ENCODE peak calls at places on chromosomes 12 and 14, in seven cellular contexts. L is pancreas; F is lung; Z is CD8-positive, alpha-beta T cell; K is astrocyte of the spinal cord; B is A549; Q is mesothelial cell of epicardium. S is an unnamed sample.

GRCh38 chr14:23727566-23728335 is 91.6 kb downstream of the DHRS2 start:
- DNase-seq in L (no peak), F (no peak), Z (no peak), K (peak), B (peak), Q (no peak), S (no peak)

GRCh38 chr12:111313833-111314259 is 55.0 kb downstream of the PHETA1 start:
- DNase-seq in L (peak), F (peak), Z (peak), K (peak), B (peak), Q (peak), S (peak)

GRCh38 chr12:125125271-125125670 is 60.0 kb downstream of the AACS start:
- DNase-seq in L (no peak), F (no peak), Z (no peak), K (no peak), B (no peak), Q (no peak), S (no peak)

GRCh38 chr14:71554959-71555612 is 377.1 kb upstream of the RGS6 start:
- DNase-seq in L (no peak), F (no peak), Z (no peak), K (no peak), B (no peak), Q (no peak), S (no peak)

GRCh38 chr12:3552726-3553045 is 61.7 kb downstream of the PRMT8 start:
- DNase-seq in L (no peak), F (no peak), Z (no peak), K (no peak), B (no peak), Q (no peak), S (no peak)

GRCh38 chr12:25725874-25726273 is 172.8 kb upstream of the LMNTD1 start:
- DNase-seq in L (no peak), F (no peak), Z (no peak), K (peak), B (no peak), Q (no peak), S (no peak)

GRCh38 chr14:73170686-73171085 is 34.4 kb downstream of the PSEN1 start:
- DNase-seq in L (no peak), F (no peak), Z (no peak), K (no peak), B (no peak), Q (no peak), S (no peak)

GRCh38 chr14:21109377-21110260 is 8.8 kb downstream of the TMEM253 start:
- DNase-seq in L (no peak), F (no peak), Z (no peak), K (no peak), B (no peak), Q (no peak), S (no peak)

GRCh38 chr14:105856676-105857222 is 330.4 kb downstream of the TMEM121 start:
- DNase-seq in L (no peak), F (no peak), Z (no peak), K (no peak), B (no peak), Q (peak), S (no peak)

GRCh38 chr12:45518516-45519235 is 210.8 kb upstream of the ARID2 start:
- DNase-seq in L (no peak), F (no peak), Z (peak), K (no peak), B (no peak), Q (no peak), S (no peak)

DNA sequence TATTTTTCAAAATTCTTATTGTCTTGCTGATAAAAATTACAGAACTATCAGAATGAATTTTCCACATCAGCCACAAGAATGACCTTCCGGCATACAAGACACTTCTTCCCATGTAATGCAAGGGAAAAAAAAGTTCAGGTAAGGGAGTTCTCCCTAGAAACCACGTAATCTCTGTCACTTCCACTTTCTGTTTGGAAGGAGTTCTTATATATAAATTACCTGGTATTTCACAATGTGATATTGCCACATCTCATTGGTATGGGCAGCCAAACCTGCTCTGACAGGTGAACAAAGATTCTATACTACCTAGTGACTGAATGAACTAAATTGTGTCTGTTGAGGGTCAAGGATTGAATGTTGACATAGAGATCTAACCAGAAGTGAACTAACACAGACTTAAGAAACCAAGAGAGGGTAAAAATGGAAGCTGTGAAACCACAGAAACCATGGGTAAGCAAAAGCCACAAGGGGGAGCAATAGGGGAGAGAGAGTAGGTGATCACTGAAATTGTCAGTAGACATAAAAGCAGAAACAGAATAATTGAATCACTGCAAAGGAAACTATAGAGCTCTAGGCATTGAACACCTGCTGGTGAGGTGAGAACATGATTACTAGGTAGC is 161.3 kb downstream of the RPL10L start:
- DNase-seq in L (no peak), F (no peak), Z (no peak), K (no peak), B (no peak), Q (no peak), S (no peak)
- TF ChIP-seq CTCF in L (no peak), F (no peak), Z (no peak), K (peak), B (no peak), Q (no peak), S (no peak)

DNA sequence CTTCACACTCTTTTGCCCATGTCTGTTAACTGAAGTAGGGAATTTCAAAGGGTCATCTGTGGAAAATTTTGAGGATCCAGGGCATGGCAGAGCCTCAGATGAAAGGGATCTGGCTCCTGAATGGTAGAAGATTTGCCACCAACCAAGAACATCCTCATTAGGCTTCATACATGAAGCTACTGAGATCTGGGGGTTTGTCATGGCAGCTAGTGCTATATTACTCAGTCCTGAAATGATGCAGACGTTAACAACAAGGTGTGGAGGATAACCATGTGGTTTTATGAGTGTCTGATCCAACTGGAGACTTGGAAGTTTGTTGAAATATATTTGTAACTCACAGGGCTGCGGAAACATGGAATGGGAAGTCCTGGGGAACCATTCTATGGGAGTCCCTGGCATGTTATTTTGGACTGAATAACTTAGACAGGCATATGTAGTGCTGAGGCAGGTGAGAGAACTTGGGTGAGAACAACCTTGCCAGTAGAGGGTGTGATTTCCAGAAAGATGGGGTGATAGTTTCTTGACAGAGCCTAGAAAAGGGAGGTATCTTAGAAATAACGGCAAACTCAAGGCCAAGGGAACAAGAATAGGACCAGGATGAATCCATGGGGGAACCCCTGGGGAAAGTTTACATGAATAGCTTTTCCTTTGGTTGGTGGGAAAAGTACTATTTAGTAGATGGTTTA is 42.0 kb upstream of the C12orf75 start:
- DNase-seq in L (no peak), F (no peak), Z (no peak), K (no peak), B (no peak), Q (no peak), S (no peak)
- TF ChIP-seq CTCF in L (no peak), F (no peak), Z (no peak), K (no peak), B (peak), Q (no peak), S (no peak)

GRCh38 chr12:90690120-90690519 is 264.9 kb downstream of the CCER1 start:
- DNase-seq in L (no peak), F (no peak), Z (no peak), K (no peak), B (no peak), Q (no peak), S (no peak)
- TF ChIP-seq CTCF in L (no peak), F (no peak), Z (no peak), K (no peak), B (no peak), Q (no peak), S (no peak)

GRCh38 chr12:78641837-78642423 is 222.6 kb upstream of the SYT1 start:
- DNase-seq in L (no peak), F (no peak), Z (no peak), K (no peak), B (no peak), Q (no peak), S (no peak)
- TF ChIP-seq CTCF in L (no peak), F (no peak), Z (no peak), K (peak), B (no peak), Q (no peak), S (no peak)

GRCh38 chr14:68940614-68941185 is 38.4 kb downstream of the ACTN1 start:
- DNase-seq in L (no peak), F (no peak), Z (no peak), K (no peak), B (no peak), Q (no peak), S (no peak)

GRCh38 chr14:68943107-68943506 is 36.0 kb downstream of the ACTN1 start:
- DNase-seq in L (peak), F (no peak), Z (no peak), K (no peak), B (no peak), Q (no peak), S (no peak)

GRCh38 chr14:68939893-68940613 is 39.0 kb downstream of the ACTN1 start:
- DNase-seq in L (peak), F (no peak), Z (no peak), K (peak), B (peak), Q (no peak), S (no peak)

GRCh38 chr14:68942281-68943035 is 36.6 kb downstream of the ACTN1 start:
- DNase-seq in L (no peak), F (no peak), Z (no peak), K (no peak), B (no peak), Q (no peak), S (no peak)

DNA sequence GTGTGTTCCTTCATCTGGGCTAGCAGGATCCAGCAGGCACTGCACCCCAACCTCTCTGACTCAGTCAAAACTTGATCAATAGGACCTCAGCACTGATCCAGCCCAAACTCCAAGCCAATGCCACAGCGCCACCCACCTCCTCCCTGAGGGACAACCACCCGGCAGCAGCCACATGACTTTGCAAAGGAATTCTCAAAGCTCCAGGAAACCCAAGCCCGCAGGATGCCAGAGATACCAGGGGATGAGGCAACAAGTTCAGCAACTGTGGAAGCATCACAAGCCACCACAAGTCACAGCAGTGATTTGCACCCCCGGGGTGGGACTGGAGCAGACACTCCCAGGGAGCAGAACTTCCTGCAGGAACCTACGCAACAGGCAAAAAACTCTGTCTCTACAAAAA is 37.3 kb downstream of the ACTN1 start:
- DNase-seq in L (peak), F (no peak), Z (no peak), K (peak), B (peak), Q (no peak), S (no peak)
- TF ChIP-seq CTCF in L (no peak), F (no peak), Z (no peak), K (peak), B (peak), Q (no peak), S (no peak)

DNA sequence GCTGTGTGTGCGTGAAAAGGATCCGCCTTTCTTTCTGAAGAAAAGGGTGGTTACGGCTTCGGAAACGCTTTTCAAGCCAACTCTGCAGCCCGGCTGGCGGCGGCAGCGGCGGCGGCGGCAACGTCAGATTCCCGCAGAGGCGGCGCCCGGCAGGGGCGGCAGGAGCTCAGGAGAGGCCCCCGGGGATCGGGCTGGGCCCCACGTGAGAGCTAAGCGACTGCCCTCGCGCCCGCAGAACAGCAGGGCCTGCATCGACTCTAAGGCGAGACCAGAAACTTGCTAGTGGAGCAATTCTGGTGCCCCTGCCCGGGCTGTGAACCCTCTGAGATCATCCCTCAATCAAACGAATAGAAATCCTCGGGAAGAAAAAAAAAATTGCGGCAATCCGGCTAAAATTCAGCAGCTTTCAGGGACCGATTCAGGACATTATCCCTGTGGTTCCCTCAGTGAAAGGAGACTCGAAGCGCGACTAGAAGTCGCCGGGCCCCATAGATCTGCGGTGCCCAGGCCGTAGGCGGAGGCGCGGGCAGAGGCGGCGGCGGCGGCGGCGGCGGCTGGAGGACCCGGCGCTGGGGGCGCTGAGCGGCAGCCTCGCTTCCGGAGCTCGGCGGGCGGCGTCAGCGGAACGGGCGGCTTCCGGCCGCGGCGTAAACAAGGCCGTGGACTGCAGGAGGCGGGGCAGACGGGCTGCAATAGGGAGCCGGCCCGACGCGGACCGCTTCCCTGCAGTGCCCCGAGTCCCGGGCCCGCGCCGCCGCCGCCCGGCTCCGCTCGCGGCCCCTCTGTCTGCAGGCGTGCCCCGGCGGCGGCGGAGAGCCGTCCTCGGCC is at the start of gene KLHDC2:
- DNase-seq in L (peak), F (peak), Z (peak), K (peak), B (peak), Q (peak), S (peak)
- TF ChIP-seq CTCF in L (peak), F (peak), Z (peak), K (peak), B (peak), Q (peak), S (no peak)

GRCh38 chr12:63843613-63844390 is 698 bp upstream of the SRGAP1 start:
- DNase-seq in L (peak), F (peak), Z (peak), K (peak), B (peak), Q (peak), S (peak)
- TF ChIP-seq CTCF in L (peak), F (peak), Z (peak), K (peak), B (peak), Q (peak), S (peak)